ENCODE peak calls at places on chromosome 10, in seven cellular contexts. C is GM12891, R is tibial nerve, G is H54, J is esophagus squamous epithelium, Y is adrenal gland, Z is right lobe of liver. X is an unnamed sample.

GRCh38 chr10:126207313-126207771 is 180.9 kb downstream of the ADAM12 start:
- DNase-seq in C (no peak), R (no peak), G (no peak), J (no peak), Y (no peak), Z (no peak), X (no peak)

GRCh38 chr10:49509904-49510303 is 29.0 kb downstream of the ERCC6 start:
- DNase-seq in C (no peak), R (no peak), G (no peak), J (no peak), Y (no peak), Z (no peak), X (no peak)

GRCh38 chr10:133511408-133511807 is 15.8 kb upstream of the CYP2E1 start:
- DNase-seq in C (no peak), R (no peak), G (no peak), J (no peak), Y (no peak), Z (no peak), X (no peak)

GRCh38 chr10:97687785-97688781 is 1.0 kb upstream of the AVPI1 start:
- DNase-seq in C (no peak), R (no peak), G (no peak), J (no peak), Y (peak; percentile 81), Z (no peak), X (peak; percentile 43)

GRCh38 chr10:6211341-6212265 is 8.9 kb downstream of the PFKFB3 start:
- DNase-seq in C (no peak), R (no peak), G (no peak), J (no peak), Y (no peak), Z (no peak), X (no peak)

GRCh38 chr10:56551037-56551436 is 190.0 kb upstream of the ZWINT start:
- DNase-seq in C (no peak), R (no peak), G (no peak), J (no peak), Y (peak; percentile 36), Z (no peak), X (no peak)

GRCh38 chr10:125700355-125700911 is 17.5 kb upstream of the TEX36 start:
- DNase-seq in C (no peak), R (no peak), G (no peak), J (no peak), Y (no peak), Z (no peak), X (no peak)

GRCh38 chr10:100835810-100836209 is 77.0 kb upstream of the SLF2 start:
- DNase-seq in C (no peak), R (no peak), G (no peak), J (no peak), Y (no peak), Z (no peak), X (no peak)

GRCh38 chr10:126119591-126119990 is 223.2 kb downstream of the FANK1 start:
- DNase-seq in C (no peak), R (no peak), G (no peak), J (no peak), Y (peak; percentile 68), Z (no peak), X (no peak)

DNA sequence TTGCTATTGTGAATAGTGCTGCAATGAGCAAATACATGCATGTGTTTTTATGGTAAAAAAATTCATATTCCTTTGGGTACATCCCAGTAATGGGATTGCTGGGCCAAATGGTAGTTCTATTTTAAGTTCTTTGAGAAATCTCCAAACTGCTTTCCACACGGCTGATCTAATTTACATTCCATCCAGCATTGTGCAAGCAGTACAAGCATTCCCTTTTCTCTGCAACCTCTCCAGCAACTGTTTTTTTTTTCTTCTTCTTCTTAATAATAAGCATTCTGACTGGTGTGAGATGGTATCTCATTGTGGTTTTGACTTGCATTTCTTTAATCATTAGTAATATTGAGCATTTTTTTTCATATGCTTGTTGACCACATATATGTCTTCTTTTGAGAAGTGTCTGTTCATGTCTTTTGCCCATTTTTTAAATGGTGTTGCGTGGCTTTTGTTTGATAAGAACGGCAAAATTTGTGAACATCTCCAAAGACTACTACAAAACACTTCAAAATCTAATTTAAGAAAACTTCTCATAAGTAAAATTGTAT is 136.1 kb upstream of the MYO3A start:
- DNase-seq in C (no peak), R (no peak), G (no peak), J (no peak), Y (no peak), Z (no peak), X (no peak)
- TF ChIP-seq POLR2A in C (no peak), R (no peak), G (no peak), J (no peak), Y (no peak), Z (no peak), X (no peak)

GRCh38 chr10:114821293-114821914 is at the start of gene FHIP2A:
- DNase-seq in C (peak; percentile 76), R (peak; percentile 63), G (peak; percentile 71), J (peak; percentile 6), Y (peak; percentile 75), Z (peak; percentile 83), X (peak; percentile 85)
- TF ChIP-seq POLR2A in C (no peak), R (peak; percentile 26), G (peak; percentile 62), J (no peak), Y (peak; percentile 71), Z (peak; percentile 75), X (peak; percentile 40)

DNA sequence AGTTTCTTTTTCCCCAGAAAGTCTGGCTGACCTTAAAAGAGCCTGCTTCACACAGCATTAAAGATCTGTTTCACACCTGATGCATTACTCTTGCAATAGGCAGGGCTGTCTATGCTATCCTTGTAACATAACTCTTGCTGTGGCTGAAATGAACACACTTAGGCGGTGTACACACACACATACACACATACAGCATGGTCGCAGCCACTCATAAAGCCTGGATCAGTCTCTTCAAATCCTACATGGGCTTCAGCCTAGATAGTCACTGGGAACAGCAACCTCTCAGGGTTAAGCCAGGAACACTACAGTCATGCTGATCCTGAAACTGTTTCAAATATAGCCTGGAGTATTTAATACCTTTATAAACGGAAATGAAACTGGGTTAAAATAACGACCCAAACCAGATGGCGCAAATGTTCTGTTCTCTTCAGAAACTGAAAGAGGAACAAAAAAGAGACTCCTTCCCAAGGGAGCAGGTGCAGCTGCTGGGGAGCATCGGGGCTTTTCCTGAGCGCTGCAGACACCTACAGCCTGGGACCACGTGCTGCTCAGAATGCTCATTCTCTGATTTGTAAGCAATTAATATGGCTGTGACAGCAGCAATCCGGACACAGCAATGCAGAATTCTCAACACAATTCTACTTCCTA is 61.0 kb upstream of the SFMBT2 start:
- DNase-seq in C (peak; percentile 16), R (no peak), G (no peak), J (no peak), Y (no peak), Z (no peak), X (no peak)
- TF ChIP-seq POLR2A in C (no peak), R (no peak), G (no peak), J (no peak), Y (no peak), Z (no peak), X (no peak)

GRCh38 chr10:129706081-129706480 is 239.0 kb downstream of the MGMT start:
- DNase-seq in C (no peak), R (no peak), G (no peak), J (no peak), Y (no peak), Z (no peak), X (no peak)
- TF ChIP-seq POLR2A in C (no peak), R (no peak), G (no peak), J (no peak), Y (no peak), Z (no peak), X (no peak)

DNA sequence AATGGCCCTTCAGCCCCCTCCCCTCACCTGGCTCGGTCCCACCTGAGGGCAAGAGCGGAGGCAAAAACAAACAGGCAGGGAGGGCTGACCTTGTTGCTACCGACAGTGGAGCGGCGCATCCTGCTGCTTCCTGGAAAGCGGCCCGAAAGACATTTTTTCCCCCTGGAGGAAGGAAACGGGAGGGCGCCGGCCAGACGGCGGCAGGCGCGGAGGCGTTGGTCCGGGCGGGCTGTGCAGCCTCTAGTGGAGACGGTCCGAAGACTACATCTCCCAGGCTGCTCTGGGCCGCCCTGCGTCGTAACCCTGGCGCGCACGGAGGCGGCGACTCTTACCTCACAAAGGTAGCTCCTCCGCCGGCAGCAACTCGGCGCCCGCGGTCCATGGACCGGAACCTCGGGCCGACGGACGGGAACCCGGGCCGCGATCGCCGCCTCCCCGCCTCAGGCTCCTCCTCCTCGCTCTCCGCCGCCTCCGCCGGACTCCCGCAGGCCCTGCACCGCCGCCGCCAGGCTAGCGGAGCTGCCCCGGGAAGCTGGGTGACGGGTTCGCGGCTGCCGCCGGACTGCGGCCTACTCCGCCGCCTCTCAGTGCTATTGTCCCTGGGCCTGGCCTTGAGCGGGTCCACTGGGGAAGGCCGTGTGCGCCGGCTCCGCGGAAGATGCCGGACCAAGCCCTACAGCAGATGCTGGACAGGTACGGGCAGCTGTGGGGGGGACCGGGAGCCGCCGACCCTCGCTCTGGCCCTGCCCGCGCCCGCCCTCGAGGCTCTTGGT is at the start of the genes CPEB3 and MARCHF5:
- DNase-seq in C (peak; percentile 90), R (peak; percentile 86), G (peak; percentile 96), J (peak; percentile 74), Y (peak; percentile 98), Z (peak; percentile 98), X (peak; percentile 96)
- TF ChIP-seq POLR2A in C (no peak), R (peak; percentile 53), G (peak; percentile 67), J (no peak), Y (peak; percentile 97), Z (peak; percentile 90), X (peak; percentile 84)

DNA sequence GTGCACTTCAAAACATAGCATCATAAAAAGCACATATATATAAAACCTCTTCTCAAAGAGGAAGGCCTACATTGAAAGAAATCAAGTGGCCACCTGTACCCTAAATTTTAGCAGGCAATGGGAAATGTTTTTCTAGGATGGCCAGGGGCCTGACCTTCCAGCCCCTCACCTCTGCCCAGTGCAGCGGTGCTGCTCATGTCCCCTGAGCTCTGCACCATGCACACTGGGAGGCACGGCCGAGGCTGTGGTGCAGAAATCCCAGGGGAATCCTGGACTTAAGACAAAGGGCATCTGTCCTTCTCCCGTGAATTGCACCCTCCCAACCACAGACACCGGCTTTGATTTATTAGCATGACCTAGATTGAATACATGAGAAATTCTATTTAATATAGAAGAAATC is 551.4 kb downstream of the GLRX3 start:
- DNase-seq in C (no peak), R (no peak), G (no peak), J (no peak), Y (no peak), Z (no peak), X (no peak)
- TF ChIP-seq POLR2A in C (no peak), R (no peak), G (no peak), J (no peak), Y (no peak), Z (no peak), X (no peak)

GRCh38 chr10:72272689-72273409 is 875 bp upstream of the DDIT4 start:
- DNase-seq in C (peak; percentile 66), R (peak; percentile 84), G (peak; percentile 90), J (peak; percentile 57), Y (peak; percentile 94), Z (peak; percentile 91), X (peak; percentile 98)
- TF ChIP-seq POLR2A in C (no peak), R (peak; percentile 52), G (peak; percentile 24), J (no peak), Y (no peak), Z (peak; percentile 78), X (peak; percentile 9)

DNA sequence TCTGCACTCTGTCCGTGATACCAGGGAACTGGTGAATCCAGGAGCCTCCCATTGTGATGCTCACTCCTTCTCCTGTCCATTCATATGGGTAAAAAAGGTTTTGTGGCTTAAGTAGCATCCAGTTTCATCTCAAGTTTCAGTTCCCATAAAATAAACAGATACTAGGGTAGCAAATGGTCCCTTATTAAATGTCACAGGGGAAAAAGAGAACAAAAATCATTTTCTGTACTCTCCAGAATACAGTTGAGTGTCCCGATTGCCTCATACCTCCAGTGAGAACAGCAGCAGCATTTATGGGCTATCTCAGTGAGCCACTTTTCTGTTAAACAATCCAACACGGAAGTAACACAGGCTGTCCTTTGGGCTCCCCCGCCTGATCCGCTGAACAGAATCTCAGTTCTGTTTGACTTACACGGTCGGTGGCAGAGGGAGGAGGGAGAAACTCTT is 179.6 kb downstream of the CELF2 start:
- DNase-seq in C (no peak), R (peak; percentile 30), G (no peak), J (no peak), Y (no peak), Z (no peak), X (no peak)
- TF ChIP-seq POLR2A in C (peak; percentile 74), R (no peak), G (no peak), J (no peak), Y (no peak), Z (no peak), X (no peak)